ENCODE peak calls at places on chromosome 16, in six cellular contexts. D is dermis microvascular lymphatic vessel endothelial cell, K is left ventricle myocardium inferior, H is C1 segment of cervical spinal cord, C is endothelial cell, R is NCI-H2081. O is an unnamed sample.

GRCh38 chr16:52634101-52634500 is 87.2 kb upstream of the TOX3 start:
- DNase-seq in D (no peak), K (no peak), H (no peak), C (no peak), R (no peak), O (no peak)

GRCh38 chr16:72938426-72939164 is 109.3 kb downstream of the ZFHX3 start:
- DNase-seq in C (no peak), H (no peak), K (peak; percentile 92), R (peak; percentile 36), D (no peak), O (no peak)

GRCh38 chr16:48332978-48333377 is 52.2 kb downstream of the SIAH1 start:
- DNase-seq in C (no peak), K (no peak), R (no peak), D (no peak), H (no peak), O (no peak)

GRCh38 chr16:75029854-75030253 is 31.0 kb downstream of the ZNRF1 start:
- DNase-seq in C (no peak), H (no peak), D (no peak), K (no peak), R (no peak), O (no peak)

GRCh38 chr16:56610609-56611111 is 2.3 kb downstream of the MT2A start:
- DNase-seq in D (no peak), R (no peak), K (no peak), C (no peak), H (no peak), O (no peak)

GRCh38 chr16:72858611-72859493 is 189.1 kb downstream of the ZFHX3 start:
- DNase-seq in K (no peak), H (no peak), D (no peak), C (no peak), R (no peak), O (no peak)

GRCh38 chr16:27287887-27288286 is 19.3 kb upstream of the NSMCE1 start:
- DNase-seq in K (no peak), C (no peak), D (no peak), H (no peak), R (no peak), O (no peak)

GRCh38 chr16:19344980-19345379 is 59.4 kb downstream of the CLEC19A start:
- DNase-seq in R (no peak), K (no peak), C (no peak), H (no peak), D (no peak), O (no peak)

GRCh38 chr16:63361032-63361624 is 1324.9 kb upstream of the CDH8 start:
- DNase-seq in D (no peak), H (no peak), R (peak; percentile 35), K (no peak), C (peak; percentile 20), O (no peak)

GRCh38 chr16:14331020-14331419 is 259.9 kb downstream of the MRTFB start:
- DNase-seq in R (no peak), H (no peak), D (no peak), C (no peak), K (no peak), O (peak; percentile 18)

GRCh38 chr16:87437911-87438610 is 45.9 kb downstream of the MAP1LC3B start:
- DNase-seq in H (no peak), D (no peak), R (peak; percentile 39), C (no peak), K (no peak), O (no peak)

GRCh38 chr16:10218490-10219206 is 36.4 kb upstream of the GRIN2A start:
- DNase-seq in K (no peak), H (no peak), R (no peak), D (no peak), C (no peak), O (no peak)

GRCh38 chr16:707062-707538 is 1.5 kb upstream of the FBXL16 start:
- DNase-seq in K (no peak), R (no peak), H (no peak), D (no peak), C (no peak), O (no peak)

GRCh38 chr16:50400312-50400966 is 31.7 kb upstream of the BRD7 start:
- DNase-seq in D (no peak), R (no peak), H (no peak), K (no peak), C (no peak), O (no peak)

GRCh38 chr16:4176794-4177438 is 60.7 kb upstream of the ADCY9 start:
- DNase-seq in D (no peak), H (no peak), R (no peak), C (no peak), K (no peak), O (no peak)

GRCh38 chr16:24686678-24687077 is 42.8 kb upstream of the TNRC6A start:
- DNase-seq in D (no peak), C (no peak), R (no peak), K (no peak), H (no peak), O (no peak)

GRCh38 chr16:87742781-87743490 is 22.9 kb downstream of the KLHDC4 start:
- DNase-seq in R (no peak), C (no peak), D (no peak), H (no peak), K (no peak), O (no peak)

GRCh38 chr16:88770459-88771293 is 14.3 kb downstream of the PIEZO1 start:
- DNase-seq in R (peak; percentile 33), H (no peak), C (no peak), K (peak; percentile 61), D (no peak), O (no peak)

GRCh38 chr16:361341-361871 is 8.9 kb upstream of the AXIN1 start:
- DNase-seq in C (no peak), K (no peak), H (no peak), D (no peak), R (no peak), O (peak; percentile 47)

GRCh38 chr16:59179446-59180082 is 445.4 kb upstream of the GOT2 start:
- DNase-seq in D (no peak), K (no peak), H (no peak), C (no peak), R (no peak), O (no peak)

GRCh38 chr16:54504372-54504771 is 217.8 kb upstream of the IRX3 start:
- DNase-seq in R (no peak), D (no peak), K (no peak), C (peak; percentile 51), H (no peak), O (no peak)

GRCh38 chr16:27976990-27977389 is 86.5 kb downstream of the GSG1L start:
- DNase-seq in K (no peak), R (no peak), C (no peak), H (no peak), D (no peak), O (no peak)

GRCh38 chr16:2697401-2697948 is 15.2 kb downstream of the KCTD5 start:
- DNase-seq in K (no peak), C (no peak), D (no peak), H (no peak), R (no peak), O (no peak)

GRCh38 chr16:1125471-1125870 is 27.4 kb upstream of the CACNA1H start:
- DNase-seq in H (no peak), D (no peak), K (no peak), C (no peak), R (peak; percentile 12), O (peak; percentile 32)

GRCh38 chr16:69351309-69352027 is at the start of gene TMED6:
- DNase-seq in K (no peak), H (no peak), D (no peak), C (no peak), R (no peak), O (no peak)

GRCh38 chr16:66402591-66403230 is 24.4 kb upstream of the BEAN1 start:
- DNase-seq in C (no peak), D (no peak), R (no peak), K (no peak), H (no peak), O (no peak)

GRCh38 chr16:72978212-72978611 is 69.7 kb downstream of the ZFHX3 start:
- DNase-seq in K (no peak), C (no peak), D (no peak), R (no peak), H (no peak), O (no peak)

GRCh38 chr16:69787883-69788282 is 25.8 kb downstream of the WWP2 start:
- DNase-seq in K (no peak), H (no peak), C (no peak), R (no peak), D (no peak), O (no peak)

GRCh38 chr16:47475786-47476185 is 14.7 kb downstream of the PHKB start:
- DNase-seq in H (no peak), R (no peak), K (no peak), D (no peak), C (no peak), O (no peak)

O was measured in anterior cingulate cortex.